ENCODE peak calls at places on chromosomes 3 and 15, in four cellular contexts. One of them, this sample, is unnamed.

GRCh38 chr3:15207836-15208504 is 1.9 kb downstream of the CAPN7 start:
- DNase-seq in endothelial cell of umbilical vein: peak; percentile 3
- DNase-seq in WERI-Rb-1: no peak
- DNase-seq in HCT116: no peak
- DNase-seq in this sample: no peak

GRCh38 chr3:161600185-161600584 is 103.6 kb downstream of the OTOL1 start:
- DNase-seq in endothelial cell of umbilical vein: no peak
- DNase-seq in WERI-Rb-1: no peak
- DNase-seq in HCT116: no peak
- DNase-seq in this sample: no peak

GRCh38 chr15:74133071-74133702 is 2.8 kb downstream of the ISLR2 start:
- DNase-seq in endothelial cell of umbilical vein: no peak
- DNase-seq in WERI-Rb-1: no peak
- DNase-seq in HCT116: no peak
- DNase-seq in this sample: peak; percentile 77

GRCh38 chr15:49987198-49987785 is 131.7 kb downstream of the ATP8B4 start:
- DNase-seq in endothelial cell of umbilical vein: no peak
- DNase-seq in WERI-Rb-1: no peak
- DNase-seq in HCT116: no peak
- DNase-seq in this sample: no peak

GRCh38 chr3:98553021-98553563 is 21.3 kb downstream of the GPR15 start:
- DNase-seq in endothelial cell of umbilical vein: no peak
- DNase-seq in WERI-Rb-1: no peak
- DNase-seq in HCT116: no peak
- DNase-seq in this sample: no peak

GRCh38 chr3:40456279-40456939 is 730 bp upstream of the RPL14 start:
- DNase-seq in endothelial cell of umbilical vein: no peak
- DNase-seq in WERI-Rb-1: no peak
- DNase-seq in HCT116: no peak
- DNase-seq in this sample: no peak

GRCh38 chr15:45161666-45162065 is 26.1 kb downstream of the SHF start:
- DNase-seq in endothelial cell of umbilical vein: no peak
- DNase-seq in WERI-Rb-1: no peak
- DNase-seq in HCT116: no peak
- DNase-seq in this sample: peak; percentile 56

GRCh38 chr3:169627073-169627472 is 36.4 kb downstream of the MECOM start:
- DNase-seq in endothelial cell of umbilical vein: no peak
- DNase-seq in WERI-Rb-1: no peak
- DNase-seq in HCT116: no peak
- DNase-seq in this sample: no peak

GRCh38 chr3:17935217-17935616 is 192.8 kb upstream of the TBC1D5 start:
- DNase-seq in endothelial cell of umbilical vein: no peak
- DNase-seq in WERI-Rb-1: no peak
- DNase-seq in HCT116: no peak
- DNase-seq in this sample: no peak

GRCh38 chr15:50059883-50060282 is 59.1 kb downstream of the ATP8B4 start:
- DNase-seq in endothelial cell of umbilical vein: no peak
- DNase-seq in WERI-Rb-1: no peak
- DNase-seq in HCT116: no peak
- DNase-seq in this sample: no peak

GRCh38 chr15:85752591-85752990 is 42.1 kb downstream of the KLHL25 start:
- DNase-seq in endothelial cell of umbilical vein: no peak
- DNase-seq in WERI-Rb-1: no peak
- DNase-seq in HCT116: no peak
- DNase-seq in this sample: peak; percentile 89

GRCh38 chr15:89067751-89068150 is 20.5 kb upstream of the ABHD2 start:
- DNase-seq in endothelial cell of umbilical vein: no peak
- DNase-seq in WERI-Rb-1: no peak
- DNase-seq in HCT116: no peak
- DNase-seq in this sample: no peak

GRCh38 chr3:59535791-59536221 is 486.0 kb upstream of the CFAP20DC start:
- DNase-seq in endothelial cell of umbilical vein: no peak
- DNase-seq in WERI-Rb-1: no peak
- DNase-seq in HCT116: no peak
- DNase-seq in this sample: no peak

GRCh38 chr3:138944842-138945645 is 1.9 kb downstream of the FOXL2 start:
- DNase-seq in endothelial cell of umbilical vein: no peak
- DNase-seq in WERI-Rb-1: no peak
- DNase-seq in HCT116: no peak
- DNase-seq in this sample: peak; percentile 72

GRCh38 chr3:160099855-160100254 is 111.2 kb downstream of the IL12A start:
- DNase-seq in endothelial cell of umbilical vein: no peak
- DNase-seq in WERI-Rb-1: no peak
- DNase-seq in HCT116: no peak
- DNase-seq in this sample: no peak

GRCh38 chr3:171240504-171240835 is 213.9 kb upstream of the SLC2A2 start:
- DNase-seq in endothelial cell of umbilical vein: no peak
- DNase-seq in WERI-Rb-1: no peak
- DNase-seq in HCT116: no peak
- DNase-seq in this sample: no peak

GRCh38 chr15:85756411-85757072 is 38.2 kb downstream of the KLHL25 start:
- DNase-seq in endothelial cell of umbilical vein: no peak
- DNase-seq in WERI-Rb-1: no peak
- DNase-seq in HCT116: no peak
- DNase-seq in this sample: peak; percentile 51

GRCh38 chr3:184945886-184946625 is 134.1 kb downstream of the VPS8 start:
- DNase-seq in endothelial cell of umbilical vein: no peak
- DNase-seq in WERI-Rb-1: no peak
- DNase-seq in HCT116: no peak
- DNase-seq in this sample: no peak

GRCh38 chr3:37174532-37175126 is at the start of gene LRRFIP2:
- DNase-seq in endothelial cell of umbilical vein: peak; percentile 76
- DNase-seq in WERI-Rb-1: no peak
- DNase-seq in HCT116: no peak
- DNase-seq in this sample: no peak

GRCh38 chr3:129654126-129654525 is 47.6 kb upstream of the PLXND1 start:
- DNase-seq in endothelial cell of umbilical vein: no peak
- DNase-seq in WERI-Rb-1: no peak
- DNase-seq in HCT116: no peak
- DNase-seq in this sample: no peak

GRCh38 chr3:58192076-58192475 is 18.7 kb downstream of the DNASE1L3 start:
- DNase-seq in endothelial cell of umbilical vein: no peak
- DNase-seq in WERI-Rb-1: no peak
- DNase-seq in HCT116: no peak
- DNase-seq in this sample: no peak

GRCh38 chr3:184538600-184539431 is 22.8 kb upstream of the EPHB3 start:
- DNase-seq in endothelial cell of umbilical vein: no peak
- DNase-seq in WERI-Rb-1: no peak
- DNase-seq in HCT116: no peak
- DNase-seq in this sample: no peak

GRCh38 chr3:13884851-13885703 is 5.2 kb upstream of the WNT7A start:
- DNase-seq in endothelial cell of umbilical vein: no peak
- DNase-seq in WERI-Rb-1: peak; percentile 59
- DNase-seq in HCT116: peak; percentile 56
- DNase-seq in this sample: no peak

GRCh38 chr3:138435840-138436239 is 1.4 kb downstream of the ESYT3 start:
- DNase-seq in endothelial cell of umbilical vein: no peak
- DNase-seq in WERI-Rb-1: no peak
- DNase-seq in HCT116: no peak
- DNase-seq in this sample: no peak

GRCh38 chr15:41659190-41659589 is 1.0 kb upstream of the MGA start:
- DNase-seq in endothelial cell of umbilical vein: no peak
- DNase-seq in WERI-Rb-1: no peak
- DNase-seq in HCT116: no peak
- DNase-seq in this sample: no peak

GRCh38 chr3:149566296-149566945 is 91.4 kb downstream of the WWTR1 start:
- DNase-seq in endothelial cell of umbilical vein: no peak
- DNase-seq in WERI-Rb-1: no peak
- DNase-seq in HCT116: no peak
- DNase-seq in this sample: no peak

GRCh38 chr3:122942241-122942640 is 85.3 kb downstream of the SEMA5B start:
- DNase-seq in endothelial cell of umbilical vein: no peak
- DNase-seq in WERI-Rb-1: no peak
- DNase-seq in HCT116: no peak
- DNase-seq in this sample: no peak

GRCh38 chr3:155270063-155270462 is 23.4 kb downstream of the STRIT1 start:
- DNase-seq in endothelial cell of umbilical vein: no peak
- DNase-seq in WERI-Rb-1: no peak
- DNase-seq in HCT116: no peak
- DNase-seq in this sample: no peak

GRCh38 chr3:169661567-169662214 is 1.8 kb downstream of the MECOM start:
- DNase-seq in endothelial cell of umbilical vein: peak; percentile 65
- DNase-seq in WERI-Rb-1: peak; percentile 46
- DNase-seq in HCT116: no peak
- DNase-seq in this sample: no peak

GRCh38 chr15:82850731-82851130 is 41.3 kb downstream of the WHAMM start:
- DNase-seq in endothelial cell of umbilical vein: no peak
- DNase-seq in WERI-Rb-1: no peak
- DNase-seq in HCT116: no peak
- DNase-seq in this sample: no peak

GRCh38 chr3:42442640-42443039 is 32.2 kb upstream of the LYZL4 start:
- DNase-seq in endothelial cell of umbilical vein: no peak
- DNase-seq in WERI-Rb-1: peak; percentile 28
- DNase-seq in HCT116: no peak
- DNase-seq in this sample: no peak

DNA sequence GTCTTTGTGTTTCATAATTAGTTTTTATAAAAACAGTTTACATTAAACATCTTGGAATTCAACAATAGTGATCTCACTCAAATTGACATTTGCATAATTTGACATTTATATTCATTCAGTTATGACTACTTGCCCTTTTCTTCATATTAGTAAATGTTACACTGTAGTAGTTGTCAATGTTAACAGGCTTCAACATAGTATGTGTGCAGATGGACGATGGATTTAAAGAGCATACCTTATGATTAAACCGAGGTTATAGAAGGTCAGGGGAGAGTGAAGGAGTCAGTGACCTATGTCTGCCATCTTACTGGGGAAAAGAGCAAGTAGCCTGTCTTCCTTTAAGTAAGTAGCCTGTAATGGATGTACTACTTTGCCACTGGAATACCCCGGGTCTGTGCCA is 8.5 kb upstream of the CCNB2 start:
- DNase-seq in endothelial cell of umbilical vein: no peak
- DNase-seq in WERI-Rb-1: no peak
- DNase-seq in HCT116: no peak
- DNase-seq in this sample: no peak
- H3K36me3 ChIP-seq in endothelial cell of umbilical vein: peaks cover 11% of the 10 kb centered on the region
- H3K36me3 ChIP-seq in WERI-Rb-1: peaks cover 36% of the 10 kb centered on the region
- H3K36me3 ChIP-seq in HCT116: peaks cover 18% of the 10 kb centered on the region
- H3K36me3 ChIP-seq in this sample: peaks cover 34% of the 10 kb centered on the region

GRCh38 chr3:12578742-12579141 is 21.9 kb downstream of the MKRN2 start:
- DNase-seq in endothelial cell of umbilical vein: no peak
- DNase-seq in WERI-Rb-1: no peak
- DNase-seq in HCT116: no peak
- DNase-seq in this sample: no peak
- H3K36me3 ChIP-seq in endothelial cell of umbilical vein: peaks cover 34% of the 10 kb centered on the region
- H3K36me3 ChIP-seq in WERI-Rb-1: peaks cover 82% of the 10 kb centered on the region
- H3K36me3 ChIP-seq in HCT116: peaks cover 41% of the 10 kb centered on the region
- H3K36me3 ChIP-seq in this sample: peaks cover 53% of the 10 kb centered on the region

DNA sequence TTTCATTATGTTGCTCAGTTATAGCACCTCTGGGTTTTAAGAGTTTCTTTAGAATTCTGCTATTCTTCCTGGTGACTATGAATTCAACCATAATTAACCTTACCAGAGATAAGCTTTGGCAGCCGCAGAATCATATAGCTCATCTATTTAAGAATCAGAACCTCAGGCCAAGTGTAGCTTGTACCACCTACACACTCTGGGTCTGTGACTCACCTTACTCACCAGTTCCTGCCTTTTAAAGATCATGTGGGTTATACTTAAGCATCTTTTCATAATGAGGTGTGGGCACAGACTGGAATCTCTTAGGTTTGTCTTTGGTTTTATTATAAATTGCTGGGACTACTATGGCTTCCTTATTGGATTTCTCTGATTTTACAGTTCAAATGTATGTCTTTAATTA is 21.9 kb downstream of the CDV3 start:
- DNase-seq in endothelial cell of umbilical vein: peak; percentile 19
- DNase-seq in WERI-Rb-1: no peak
- DNase-seq in HCT116: no peak
- DNase-seq in this sample: no peak
- H3K36me3 ChIP-seq in endothelial cell of umbilical vein: no peaks in the 10 kb centered on the region
- H3K36me3 ChIP-seq in WERI-Rb-1: peaks cover 4% of the 10 kb centered on the region
- H3K36me3 ChIP-seq in HCT116: no peaks in the 10 kb centered on the region
- H3K36me3 ChIP-seq in this sample: no peaks in the 10 kb centered on the region

GRCh38 chr15:101393172-101393571 is 96.3 kb downstream of the PCSK6 start:
- DNase-seq in endothelial cell of umbilical vein: no peak
- DNase-seq in WERI-Rb-1: no peak
- DNase-seq in HCT116: no peak
- DNase-seq in this sample: no peak
- H3K36me3 ChIP-seq in endothelial cell of umbilical vein: no peaks in the 10 kb centered on the region
- H3K36me3 ChIP-seq in WERI-Rb-1: no peaks in the 10 kb centered on the region
- H3K36me3 ChIP-seq in HCT116: no peaks in the 10 kb centered on the region
- H3K36me3 ChIP-seq in this sample: no peaks in the 10 kb centered on the region

GRCh38 chr3:76310059-76310458 is 524.7 kb upstream of the ZNF717 start:
- DNase-seq in endothelial cell of umbilical vein: no peak
- DNase-seq in WERI-Rb-1: no peak
- DNase-seq in HCT116: no peak
- DNase-seq in this sample: no peak

GRCh38 chr3:76310661-76311060 is 525.3 kb upstream of the ZNF717 start:
- DNase-seq in endothelial cell of umbilical vein: no peak
- DNase-seq in WERI-Rb-1: no peak
- DNase-seq in HCT116: no peak
- DNase-seq in this sample: no peak

GRCh38 chr3:76308541-76308940 is 523.2 kb upstream of the ZNF717 start:
- DNase-seq in endothelial cell of umbilical vein: no peak
- DNase-seq in WERI-Rb-1: no peak
- DNase-seq in HCT116: no peak
- DNase-seq in this sample: no peak

GRCh38 chr3:76307556-76307955 is 522.2 kb upstream of the ZNF717 start:
- DNase-seq in endothelial cell of umbilical vein: no peak
- DNase-seq in WERI-Rb-1: no peak
- DNase-seq in HCT116: no peak
- DNase-seq in this sample: no peak
- H3K36me3 ChIP-seq in endothelial cell of umbilical vein: no peaks in the 10 kb centered on the region
- H3K36me3 ChIP-seq in WERI-Rb-1: no peaks in the 10 kb centered on the region
- H3K36me3 ChIP-seq in HCT116: no peaks in the 10 kb centered on the region
- H3K36me3 ChIP-seq in this sample: no peaks in the 10 kb centered on the region

DNA sequence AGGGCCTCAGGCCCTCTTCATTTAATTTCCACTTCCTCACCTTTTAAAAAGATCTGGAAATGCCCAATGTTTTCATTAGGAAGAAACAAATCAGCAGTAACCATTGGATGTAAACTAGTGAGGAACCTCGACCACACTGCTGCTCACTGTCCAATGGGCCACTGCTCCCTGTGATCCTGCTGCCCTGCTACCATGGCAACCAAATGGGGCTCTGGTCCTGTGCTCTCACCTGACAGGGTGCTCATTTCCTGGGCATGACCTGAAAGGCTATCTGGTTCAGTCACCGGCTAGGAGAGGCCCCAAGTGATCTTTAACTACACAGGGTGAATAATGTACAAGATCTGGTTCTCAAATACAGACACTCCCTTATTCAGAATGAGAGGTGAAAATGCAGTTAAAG is 54.6 kb downstream of the ARHGEF3 start:
- DNase-seq in endothelial cell of umbilical vein: no peak
- DNase-seq in WERI-Rb-1: no peak
- DNase-seq in HCT116: no peak
- DNase-seq in this sample: no peak
- H3K36me3 ChIP-seq in endothelial cell of umbilical vein: peaks cover 6% of the 10 kb centered on the region
- H3K36me3 ChIP-seq in WERI-Rb-1: no peaks in the 10 kb centered on the region
- H3K36me3 ChIP-seq in HCT116: no peaks in the 10 kb centered on the region
- H3K36me3 ChIP-seq in this sample: peaks cover 26% of the 10 kb centered on the region

GRCh38 chr3:31947671-31948091 is 33.4 kb downstream of the OSBPL10 start:
- DNase-seq in endothelial cell of umbilical vein: no peak
- DNase-seq in WERI-Rb-1: no peak
- DNase-seq in HCT116: no peak
- DNase-seq in this sample: no peak
- H3K36me3 ChIP-seq in endothelial cell of umbilical vein: no peaks in the 10 kb centered on the region
- H3K36me3 ChIP-seq in WERI-Rb-1: no peaks in the 10 kb centered on the region
- H3K36me3 ChIP-seq in HCT116: no peaks in the 10 kb centered on the region
- H3K36me3 ChIP-seq in this sample: no peaks in the 10 kb centered on the region

This sample was measured in kidney.